ENCODE peak calls at places on chromosomes 7 and 10, in eight cellular contexts. One of them, this sample, is unnamed.

GRCh38 chr7:122006687-122007086 is 133.7 kb downstream of the PTPRZ1 start:
- DNase-seq in activated naive CD8-positive, alpha-beta T cell treated with anti-CD3 and anti-CD28 coated beads, Interleukin-2, amount 50 U/mL, for 24 hours: no peak
- DNase-seq in activated CD8-positive, alpha-beta memory T cell treated with anti-CD3 and anti-CD28 coated beads for 48 hours: no peak
- DNase-seq in CD8-positive, alpha-beta T cell: no peak
- DNase-seq in GDM1: no peak
- DNase-seq in HFFc6: no peak
- DNase-seq in spleen: no peak
- DNase-seq in HCEC 1CT: no peak
- DNase-seq in this sample: no peak

GRCh38 chr10:132540456-132540855 is 2.9 kb downstream of the INPP5A start:
- DNase-seq in spleen: peak
- DNase-seq in CD8-positive, alpha-beta T cell: no peak
- DNase-seq in activated naive CD8-positive, alpha-beta T cell treated with anti-CD3 and anti-CD28 coated beads, Interleukin-2, amount 50 U/mL, for 24 hours: no peak
- DNase-seq in activated CD8-positive, alpha-beta memory T cell treated with anti-CD3 and anti-CD28 coated beads for 48 hours: no peak
- DNase-seq in HCEC 1CT: no peak
- DNase-seq in HFFc6: peak
- DNase-seq in GDM1: no peak
- DNase-seq in this sample: no peak

GRCh38 chr10:77421576-77421975 is 216.0 kb downstream of the KCNMA1 start:
- DNase-seq in GDM1: no peak
- DNase-seq in activated CD8-positive, alpha-beta memory T cell treated with anti-CD3 and anti-CD28 coated beads for 48 hours: no peak
- DNase-seq in HCEC 1CT: no peak
- DNase-seq in HFFc6: no peak
- DNase-seq in spleen: no peak
- DNase-seq in activated naive CD8-positive, alpha-beta T cell treated with anti-CD3 and anti-CD28 coated beads, Interleukin-2, amount 50 U/mL, for 24 hours: no peak
- DNase-seq in CD8-positive, alpha-beta T cell: no peak
- DNase-seq in this sample: no peak

GRCh38 chr10:50625663-50626062 is 1.9 kb upstream of the SGMS1 start:
- DNase-seq in GDM1: no peak
- DNase-seq in HCEC 1CT: no peak
- DNase-seq in activated CD8-positive, alpha-beta memory T cell treated with anti-CD3 and anti-CD28 coated beads for 48 hours: no peak
- DNase-seq in activated naive CD8-positive, alpha-beta T cell treated with anti-CD3 and anti-CD28 coated beads, Interleukin-2, amount 50 U/mL, for 24 hours: no peak
- DNase-seq in CD8-positive, alpha-beta T cell: no peak
- DNase-seq in spleen: no peak
- DNase-seq in HFFc6: no peak
- DNase-seq in this sample: no peak

GRCh38 chr7:102055181-102055976 is 231.3 kb upstream of the SH2B2 start:
- DNase-seq in spleen: no peak
- DNase-seq in HCEC 1CT: no peak
- DNase-seq in activated naive CD8-positive, alpha-beta T cell treated with anti-CD3 and anti-CD28 coated beads, Interleukin-2, amount 50 U/mL, for 24 hours: no peak
- DNase-seq in GDM1: no peak
- DNase-seq in activated CD8-positive, alpha-beta memory T cell treated with anti-CD3 and anti-CD28 coated beads for 48 hours: no peak
- DNase-seq in CD8-positive, alpha-beta T cell: no peak
- DNase-seq in HFFc6: no peak
- DNase-seq in this sample: no peak

GRCh38 chr7:87566311-87566710 is 34.4 kb downstream of the ABCB1 start:
- DNase-seq in activated CD8-positive, alpha-beta memory T cell treated with anti-CD3 and anti-CD28 coated beads for 48 hours: no peak
- DNase-seq in HFFc6: no peak
- DNase-seq in HCEC 1CT: no peak
- DNase-seq in activated naive CD8-positive, alpha-beta T cell treated with anti-CD3 and anti-CD28 coated beads, Interleukin-2, amount 50 U/mL, for 24 hours: no peak
- DNase-seq in spleen: no peak
- DNase-seq in GDM1: no peak
- DNase-seq in CD8-positive, alpha-beta T cell: no peak
- DNase-seq in this sample: no peak

GRCh38 chr10:122149138-122149606 is 121.9 kb upstream of the BTBD16 start:
- DNase-seq in GDM1: no peak
- DNase-seq in CD8-positive, alpha-beta T cell: no peak
- DNase-seq in HFFc6: no peak
- DNase-seq in HCEC 1CT: peak
- DNase-seq in activated naive CD8-positive, alpha-beta T cell treated with anti-CD3 and anti-CD28 coated beads, Interleukin-2, amount 50 U/mL, for 24 hours: no peak
- DNase-seq in spleen: no peak
- DNase-seq in activated CD8-positive, alpha-beta memory T cell treated with anti-CD3 and anti-CD28 coated beads for 48 hours: no peak
- DNase-seq in this sample: peak

GRCh38 chr10:88661018-88661417 is 3.2 kb upstream of the LIPF start:
- DNase-seq in spleen: no peak
- DNase-seq in activated CD8-positive, alpha-beta memory T cell treated with anti-CD3 and anti-CD28 coated beads for 48 hours: no peak
- DNase-seq in activated naive CD8-positive, alpha-beta T cell treated with anti-CD3 and anti-CD28 coated beads, Interleukin-2, amount 50 U/mL, for 24 hours: no peak
- DNase-seq in HCEC 1CT: peak
- DNase-seq in HFFc6: no peak
- DNase-seq in CD8-positive, alpha-beta T cell: no peak
- DNase-seq in GDM1: peak
- DNase-seq in this sample: no peak

GRCh38 chr7:128961030-128961659 is 23.4 kb downstream of the IRF5 start:
- DNase-seq in HFFc6: no peak
- DNase-seq in CD8-positive, alpha-beta T cell: no peak
- DNase-seq in HCEC 1CT: no peak
- DNase-seq in spleen: no peak
- DNase-seq in GDM1: no peak
- DNase-seq in activated CD8-positive, alpha-beta memory T cell treated with anti-CD3 and anti-CD28 coated beads for 48 hours: no peak
- DNase-seq in activated naive CD8-positive, alpha-beta T cell treated with anti-CD3 and anti-CD28 coated beads, Interleukin-2, amount 50 U/mL, for 24 hours: no peak
- DNase-seq in this sample: no peak

GRCh38 chr7:127819975-127820778 is 168.2 kb downstream of the SND1 start:
- DNase-seq in activated CD8-positive, alpha-beta memory T cell treated with anti-CD3 and anti-CD28 coated beads for 48 hours: no peak
- DNase-seq in GDM1: peak
- DNase-seq in HCEC 1CT: peak
- DNase-seq in spleen: no peak
- DNase-seq in activated naive CD8-positive, alpha-beta T cell treated with anti-CD3 and anti-CD28 coated beads, Interleukin-2, amount 50 U/mL, for 24 hours: no peak
- DNase-seq in HFFc6: peak
- DNase-seq in CD8-positive, alpha-beta T cell: no peak
- DNase-seq in this sample: no peak

GRCh38 chr10:34464000-34464399 is 351.1 kb downstream of the PARD3 start:
- DNase-seq in HCEC 1CT: no peak
- DNase-seq in activated naive CD8-positive, alpha-beta T cell treated with anti-CD3 and anti-CD28 coated beads, Interleukin-2, amount 50 U/mL, for 24 hours: no peak
- DNase-seq in CD8-positive, alpha-beta T cell: no peak
- DNase-seq in HFFc6: no peak
- DNase-seq in GDM1: no peak
- DNase-seq in activated CD8-positive, alpha-beta memory T cell treated with anti-CD3 and anti-CD28 coated beads for 48 hours: no peak
- DNase-seq in spleen: no peak
- DNase-seq in this sample: no peak

This sample was measured in endothelial cell.